ENCODE peak calls at places on chromosome 10, in eight cellular contexts. N, V, H, W, X, Q, L and G are unnamed samples.

GRCh38 chr10:21528452-21529235 is 3.2 kb upstream of the SKIDA1 start:
- DNase-seq in N (no peak), V (no peak), H (no peak), W (no peak), X (no peak), Q (no peak), L (no peak), G (no peak)

GRCh38 chr10:92238062-92238585 is 52.8 kb downstream of the CPEB3 start:
- DNase-seq in N (no peak), V (no peak), H (no peak), W (no peak), X (no peak), Q (no peak), L (no peak), G (no peak)

GRCh38 chr10:109114578-109114977 is 808.7 kb downstream of the XPNPEP1 start:
- DNase-seq in N (no peak), V (no peak), H (no peak), W (no peak), X (no peak), Q (no peak), L (no peak), G (no peak)

GRCh38 chr10:123381271-123381670 is 227.1 kb downstream of the BUB3 start:
- DNase-seq in N (no peak), V (no peak), H (no peak), W (no peak), X (no peak), Q (no peak), L (no peak), G (no peak)

GRCh38 chr10:31745612-31746376 is 182.8 kb downstream of the ARHGAP12 start:
- DNase-seq in N (no peak), V (peak; percentile 38), H (no peak), W (no peak), X (no peak), Q (no peak), L (peak; percentile 71), G (no peak)

GRCh38 chr10:3760083-3760482 is 24.9 kb downstream of the KLF6 start:
- DNase-seq in N (no peak), V (peak; percentile 3), H (no peak), W (no peak), X (no peak), Q (no peak), L (no peak), G (no peak)

GRCh38 chr10:117217196-117217761 is 20.0 kb downstream of the KCNK18 start:
- DNase-seq in N (no peak), V (peak; percentile 32), H (peak; percentile 5), W (no peak), X (no peak), Q (no peak), L (peak; percentile 12), G (no peak)

GRCh38 chr10:119348516-119349240 is 141.3 kb downstream of the GRK5 start:
- DNase-seq in N (peak; percentile 20), V (no peak), H (no peak), W (no peak), X (no peak), Q (no peak), L (no peak), G (no peak)

GRCh38 chr10:74244097-74244685 is 93.2 kb downstream of the ADK start:
- DNase-seq in N (no peak), V (peak; percentile 42), H (peak; percentile 32), W (no peak), X (no peak), Q (no peak), L (peak; percentile 22), G (no peak)